ENCODE peak calls at places on chromosomes 5 and 9, in four cellular contexts. One of them, this sample, is unnamed.

GRCh38 chr9:18747590-18747989 is 273.6 kb downstream of the ADAMTSL1 start:
- DNase-seq in neural progenitor cell: no peak
- DNase-seq in left ventricle myocardium inferior: no peak
- DNase-seq in brain microvascular endothelial cell: no peak
- DNase-seq in this sample: no peak

GRCh38 chr9:18746631-18747030 is 272.7 kb downstream of the ADAMTSL1 start:
- DNase-seq in left ventricle myocardium inferior: no peak
- DNase-seq in neural progenitor cell: peak
- DNase-seq in brain microvascular endothelial cell: no peak
- DNase-seq in this sample: no peak

GRCh38 chr9:38205279-38205678 is 136.3 kb upstream of the SHB start:
- DNase-seq in left ventricle myocardium inferior: no peak
- DNase-seq in brain microvascular endothelial cell: no peak
- DNase-seq in neural progenitor cell: no peak
- DNase-seq in this sample: no peak

GRCh38 chr5:72242796-72243475 is 77.1 kb downstream of the MRPS27 start:
- DNase-seq in left ventricle myocardium inferior: no peak
- DNase-seq in brain microvascular endothelial cell: no peak
- DNase-seq in neural progenitor cell: peak
- DNase-seq in this sample: no peak

GRCh38 chr5:51669095-51669494 is 285.8 kb downstream of the ISL1 start:
- DNase-seq in neural progenitor cell: no peak
- DNase-seq in left ventricle myocardium inferior: no peak
- DNase-seq in brain microvascular endothelial cell: no peak
- DNase-seq in this sample: no peak

GRCh38 chr9:89408628-89409101 is 89.2 kb downstream of the SEMA4D start:
- DNase-seq in left ventricle myocardium inferior: no peak
- DNase-seq in brain microvascular endothelial cell: no peak
- DNase-seq in neural progenitor cell: no peak
- DNase-seq in this sample: no peak

GRCh38 chr9:76638001-76638400 is 126.2 kb upstream of the PCA3 start:
- DNase-seq in left ventricle myocardium inferior: no peak
- DNase-seq in brain microvascular endothelial cell: no peak
- DNase-seq in neural progenitor cell: no peak
- DNase-seq in this sample: no peak

GRCh38 chr9:93962561-93963440 is 7.6 kb upstream of the BARX1 start:
- DNase-seq in left ventricle myocardium inferior: peak
- DNase-seq in brain microvascular endothelial cell: peak
- DNase-seq in neural progenitor cell: peak
- DNase-seq in this sample: peak

GRCh38 chr5:86463339-86463738 is 154.4 kb upstream of the COX7C start:
- DNase-seq in left ventricle myocardium inferior: no peak
- DNase-seq in neural progenitor cell: peak
- DNase-seq in brain microvascular endothelial cell: no peak
- DNase-seq in this sample: no peak

GRCh38 chr9:16257604-16258003 is 612.9 kb downstream of the BNC2 start:
- DNase-seq in neural progenitor cell: peak
- DNase-seq in brain microvascular endothelial cell: no peak
- DNase-seq in left ventricle myocardium inferior: no peak
- DNase-seq in this sample: no peak
- TF ChIP-seq CTCF in neural progenitor cell: peak
- TF ChIP-seq CTCF in brain microvascular endothelial cell: peak
- TF ChIP-seq CTCF in left ventricle myocardium inferior: peak
- TF ChIP-seq CTCF in this sample: peak

GRCh38 chr5:109819878-109820277 is 130.2 kb downstream of the MAN2A1 start:
- DNase-seq in brain microvascular endothelial cell: no peak
- DNase-seq in left ventricle myocardium inferior: no peak
- DNase-seq in neural progenitor cell: no peak
- DNase-seq in this sample: no peak
- TF ChIP-seq CTCF in brain microvascular endothelial cell: no peak
- TF ChIP-seq CTCF in left ventricle myocardium inferior: no peak
- TF ChIP-seq CTCF in neural progenitor cell: peak
- TF ChIP-seq CTCF in this sample: no peak

GRCh38 chr9:100492952-100493351 is 20.0 kb downstream of the TMEFF1 start:
- DNase-seq in brain microvascular endothelial cell: no peak
- DNase-seq in left ventricle myocardium inferior: no peak
- DNase-seq in neural progenitor cell: no peak
- DNase-seq in this sample: peak

GRCh38 chr9:100486479-100487176 is 13.7 kb downstream of the TMEFF1 start:
- DNase-seq in brain microvascular endothelial cell: no peak
- DNase-seq in left ventricle myocardium inferior: no peak
- DNase-seq in neural progenitor cell: no peak
- DNase-seq in this sample: no peak

GRCh38 chr9:100489836-100490235 is 16.9 kb downstream of the TMEFF1 start:
- DNase-seq in left ventricle myocardium inferior: no peak
- DNase-seq in brain microvascular endothelial cell: no peak
- DNase-seq in neural progenitor cell: no peak
- DNase-seq in this sample: no peak

GRCh38 chr9:100485196-100485595 is 12.2 kb downstream of the TMEFF1 start:
- DNase-seq in neural progenitor cell: no peak
- DNase-seq in brain microvascular endothelial cell: no peak
- DNase-seq in left ventricle myocardium inferior: no peak
- DNase-seq in this sample: no peak

DNA sequence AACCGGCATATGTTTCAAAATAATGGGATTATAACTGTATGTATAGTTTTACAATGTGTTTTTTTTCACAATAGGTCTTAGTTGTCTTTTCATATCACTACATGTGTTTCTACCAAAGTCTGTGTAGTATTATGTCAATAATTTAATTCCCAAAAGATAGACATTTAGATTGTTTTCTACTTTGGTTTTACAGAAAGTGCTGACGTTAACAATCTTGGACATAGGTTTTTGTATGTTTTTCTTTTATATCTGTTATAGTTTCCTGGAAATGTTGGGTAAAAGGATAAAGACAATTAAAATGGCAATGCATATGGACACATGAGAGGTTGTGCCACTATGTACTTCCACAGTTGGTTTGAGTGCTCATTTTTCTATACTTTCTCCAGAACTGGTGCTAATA is 15.2 kb downstream of the TMEFF1 start:
- DNase-seq in neural progenitor cell: no peak
- DNase-seq in left ventricle myocardium inferior: no peak
- DNase-seq in brain microvascular endothelial cell: no peak
- DNase-seq in this sample: no peak
- TF ChIP-seq CTCF in neural progenitor cell: no peak
- TF ChIP-seq CTCF in left ventricle myocardium inferior: no peak
- TF ChIP-seq CTCF in brain microvascular endothelial cell: no peak
- TF ChIP-seq CTCF in this sample: no peak

GRCh38 chr5:82597437-82597836 is 319.3 kb upstream of the RPS23 start:
- DNase-seq in brain microvascular endothelial cell: no peak
- DNase-seq in left ventricle myocardium inferior: no peak
- DNase-seq in neural progenitor cell: peak
- DNase-seq in this sample: no peak
- TF ChIP-seq CTCF in brain microvascular endothelial cell: peak
- TF ChIP-seq CTCF in left ventricle myocardium inferior: no peak
- TF ChIP-seq CTCF in neural progenitor cell: peak
- TF ChIP-seq CTCF in this sample: peak

This sample was measured in AG09319.